ENCODE peak calls at places on chromosomes 5 and 9, in ten cellular contexts. One of them, this sample, is unnamed.

GRCh38 chr5:176690911-176691310 is 43.6 kb downstream of the TSPAN17 start:
- DNase-seq in stimulated activated CD4-positive, alpha-beta T cell treated with anti-CD3 and anti-CD28 coated beads, Interleukin-2, amount 100 ng/mL, for 48 hours: no peak
- DNase-seq in stimulated activated CD8-positive, alpha-beta memory T cell treated with anti-CD3 and anti-CD28 coated beads, Interleukin-7, amount 100 ng/mL, for 48 hours: no peak
- DNase-seq in amniotic stem cell: no peak
- DNase-seq in heart left ventricle: no peak
- DNase-seq in GM23338: no peak
- DNase-seq in fibroblast of the conjunctiva: no peak
- DNase-seq in hypothalamus: no peak
- DNase-seq in DMS79: no peak
- DNase-seq in fibroblast of lung: no peak
- DNase-seq in this sample: no peak

GRCh38 chr5:8184455-8185063 is 315.6 kb downstream of the MTRR start:
- DNase-seq in stimulated activated CD4-positive, alpha-beta T cell treated with anti-CD3 and anti-CD28 coated beads, Interleukin-2, amount 100 ng/mL, for 48 hours: peak
- DNase-seq in stimulated activated CD8-positive, alpha-beta memory T cell treated with anti-CD3 and anti-CD28 coated beads, Interleukin-7, amount 100 ng/mL, for 48 hours: peak
- DNase-seq in amniotic stem cell: no peak
- DNase-seq in heart left ventricle: no peak
- DNase-seq in GM23338: peak
- DNase-seq in fibroblast of the conjunctiva: no peak
- DNase-seq in hypothalamus: no peak
- DNase-seq in DMS79: no peak
- DNase-seq in fibroblast of lung: peak
- DNase-seq in this sample: peak

GRCh38 chr5:154198611-154199230 is 8.2 kb downstream of the GALNT10 start:
- DNase-seq in stimulated activated CD4-positive, alpha-beta T cell treated with anti-CD3 and anti-CD28 coated beads, Interleukin-2, amount 100 ng/mL, for 48 hours: no peak
- DNase-seq in stimulated activated CD8-positive, alpha-beta memory T cell treated with anti-CD3 and anti-CD28 coated beads, Interleukin-7, amount 100 ng/mL, for 48 hours: no peak
- DNase-seq in amniotic stem cell: peak
- DNase-seq in heart left ventricle: no peak
- DNase-seq in GM23338: peak
- DNase-seq in fibroblast of the conjunctiva: no peak
- DNase-seq in hypothalamus: no peak
- DNase-seq in DMS79: no peak
- DNase-seq in fibroblast of lung: peak
- DNase-seq in this sample: no peak

GRCh38 chr5:2262620-2263019 is 379.9 kb upstream of the IRX4 start:
- DNase-seq in stimulated activated CD4-positive, alpha-beta T cell treated with anti-CD3 and anti-CD28 coated beads, Interleukin-2, amount 100 ng/mL, for 48 hours: no peak
- DNase-seq in stimulated activated CD8-positive, alpha-beta memory T cell treated with anti-CD3 and anti-CD28 coated beads, Interleukin-7, amount 100 ng/mL, for 48 hours: no peak
- DNase-seq in amniotic stem cell: no peak
- DNase-seq in heart left ventricle: no peak
- DNase-seq in GM23338: no peak
- DNase-seq in fibroblast of the conjunctiva: no peak
- DNase-seq in hypothalamus: no peak
- DNase-seq in DMS79: no peak
- DNase-seq in fibroblast of lung: no peak
- DNase-seq in this sample: no peak

GRCh38 chr9:83473488-83473971 is 64.7 kb downstream of the FRMD3 start:
- DNase-seq in stimulated activated CD4-positive, alpha-beta T cell treated with anti-CD3 and anti-CD28 coated beads, Interleukin-2, amount 100 ng/mL, for 48 hours: no peak
- DNase-seq in stimulated activated CD8-positive, alpha-beta memory T cell treated with anti-CD3 and anti-CD28 coated beads, Interleukin-7, amount 100 ng/mL, for 48 hours: no peak
- DNase-seq in amniotic stem cell: no peak
- DNase-seq in heart left ventricle: no peak
- DNase-seq in GM23338: no peak
- DNase-seq in fibroblast of the conjunctiva: no peak
- DNase-seq in hypothalamus: no peak
- DNase-seq in DMS79: no peak
- DNase-seq in fibroblast of lung: no peak
- DNase-seq in this sample: no peak

GRCh38 chr5:99045864-99046263 is 117.1 kb upstream of the CHD1 start:
- DNase-seq in stimulated activated CD4-positive, alpha-beta T cell treated with anti-CD3 and anti-CD28 coated beads, Interleukin-2, amount 100 ng/mL, for 48 hours: no peak
- DNase-seq in stimulated activated CD8-positive, alpha-beta memory T cell treated with anti-CD3 and anti-CD28 coated beads, Interleukin-7, amount 100 ng/mL, for 48 hours: no peak
- DNase-seq in amniotic stem cell: no peak
- DNase-seq in heart left ventricle: no peak
- DNase-seq in GM23338: no peak
- DNase-seq in fibroblast of the conjunctiva: no peak
- DNase-seq in hypothalamus: no peak
- DNase-seq in DMS79: no peak
- DNase-seq in fibroblast of lung: peak
- DNase-seq in this sample: no peak

GRCh38 chr5:14901462-14902051 is 30.0 kb upstream of the ANKH start:
- DNase-seq in stimulated activated CD4-positive, alpha-beta T cell treated with anti-CD3 and anti-CD28 coated beads, Interleukin-2, amount 100 ng/mL, for 48 hours: no peak
- DNase-seq in stimulated activated CD8-positive, alpha-beta memory T cell treated with anti-CD3 and anti-CD28 coated beads, Interleukin-7, amount 100 ng/mL, for 48 hours: no peak
- DNase-seq in amniotic stem cell: peak
- DNase-seq in heart left ventricle: no peak
- DNase-seq in GM23338: no peak
- DNase-seq in fibroblast of the conjunctiva: no peak
- DNase-seq in hypothalamus: no peak
- DNase-seq in DMS79: no peak
- DNase-seq in fibroblast of lung: peak
- DNase-seq in this sample: no peak

GRCh38 chr5:156718985-156719384 is 131.1 kb upstream of the PPP1R2B start:
- DNase-seq in stimulated activated CD4-positive, alpha-beta T cell treated with anti-CD3 and anti-CD28 coated beads, Interleukin-2, amount 100 ng/mL, for 48 hours: no peak
- DNase-seq in stimulated activated CD8-positive, alpha-beta memory T cell treated with anti-CD3 and anti-CD28 coated beads, Interleukin-7, amount 100 ng/mL, for 48 hours: no peak
- DNase-seq in amniotic stem cell: no peak
- DNase-seq in heart left ventricle: no peak
- DNase-seq in GM23338: peak
- DNase-seq in fibroblast of the conjunctiva: no peak
- DNase-seq in hypothalamus: no peak
- DNase-seq in DMS79: no peak
- DNase-seq in fibroblast of lung: no peak
- DNase-seq in this sample: no peak

GRCh38 chr5:149632311-149633251 is 51.3 kb downstream of the ARHGEF37 start:
- DNase-seq in stimulated activated CD4-positive, alpha-beta T cell treated with anti-CD3 and anti-CD28 coated beads, Interleukin-2, amount 100 ng/mL, for 48 hours: no peak
- DNase-seq in stimulated activated CD8-positive, alpha-beta memory T cell treated with anti-CD3 and anti-CD28 coated beads, Interleukin-7, amount 100 ng/mL, for 48 hours: no peak
- DNase-seq in amniotic stem cell: no peak
- DNase-seq in heart left ventricle: no peak
- DNase-seq in GM23338: peak
- DNase-seq in fibroblast of the conjunctiva: no peak
- DNase-seq in hypothalamus: no peak
- DNase-seq in DMS79: no peak
- DNase-seq in fibroblast of lung: peak
- DNase-seq in this sample: no peak

GRCh38 chr9:68715181-68715456 is 10.1 kb downstream of the PIP5K1B start:
- DNase-seq in stimulated activated CD4-positive, alpha-beta T cell treated with anti-CD3 and anti-CD28 coated beads, Interleukin-2, amount 100 ng/mL, for 48 hours: no peak
- DNase-seq in stimulated activated CD8-positive, alpha-beta memory T cell treated with anti-CD3 and anti-CD28 coated beads, Interleukin-7, amount 100 ng/mL, for 48 hours: no peak
- DNase-seq in amniotic stem cell: no peak
- DNase-seq in heart left ventricle: no peak
- DNase-seq in GM23338: no peak
- DNase-seq in fibroblast of the conjunctiva: no peak
- DNase-seq in hypothalamus: no peak
- DNase-seq in DMS79: no peak
- DNase-seq in fibroblast of lung: no peak
- DNase-seq in this sample: no peak

GRCh38 chr9:93594041-93594756 is 17.8 kb downstream of the PHF2 start:
- DNase-seq in stimulated activated CD4-positive, alpha-beta T cell treated with anti-CD3 and anti-CD28 coated beads, Interleukin-2, amount 100 ng/mL, for 48 hours: no peak
- DNase-seq in stimulated activated CD8-positive, alpha-beta memory T cell treated with anti-CD3 and anti-CD28 coated beads, Interleukin-7, amount 100 ng/mL, for 48 hours: no peak
- DNase-seq in amniotic stem cell: no peak
- DNase-seq in heart left ventricle: no peak
- DNase-seq in GM23338: peak
- DNase-seq in fibroblast of the conjunctiva: no peak
- DNase-seq in hypothalamus: no peak
- DNase-seq in DMS79: no peak
- DNase-seq in fibroblast of lung: no peak
- DNase-seq in this sample: peak

GRCh38 chr5:133051117-133051546 is 681 bp upstream of the HSPA4 start:
- DNase-seq in stimulated activated CD4-positive, alpha-beta T cell treated with anti-CD3 and anti-CD28 coated beads, Interleukin-2, amount 100 ng/mL, for 48 hours: peak
- DNase-seq in stimulated activated CD8-positive, alpha-beta memory T cell treated with anti-CD3 and anti-CD28 coated beads, Interleukin-7, amount 100 ng/mL, for 48 hours: peak
- DNase-seq in amniotic stem cell: no peak
- DNase-seq in heart left ventricle: no peak
- DNase-seq in GM23338: no peak
- DNase-seq in fibroblast of the conjunctiva: no peak
- DNase-seq in hypothalamus: no peak
- DNase-seq in DMS79: no peak
- DNase-seq in fibroblast of lung: no peak
- DNase-seq in this sample: no peak

GRCh38 chr5:56212127-56212879 is 20.8 kb downstream of the ANKRD55 start:
- DNase-seq in stimulated activated CD4-positive, alpha-beta T cell treated with anti-CD3 and anti-CD28 coated beads, Interleukin-2, amount 100 ng/mL, for 48 hours: no peak
- DNase-seq in stimulated activated CD8-positive, alpha-beta memory T cell treated with anti-CD3 and anti-CD28 coated beads, Interleukin-7, amount 100 ng/mL, for 48 hours: no peak
- DNase-seq in amniotic stem cell: no peak
- DNase-seq in heart left ventricle: no peak
- DNase-seq in GM23338: no peak
- DNase-seq in fibroblast of the conjunctiva: no peak
- DNase-seq in hypothalamus: no peak
- DNase-seq in DMS79: no peak
- DNase-seq in fibroblast of lung: peak
- DNase-seq in this sample: no peak

GRCh38 chr5:95738834-95739233 is 7.7 kb downstream of the RHOBTB3 start:
- DNase-seq in stimulated activated CD4-positive, alpha-beta T cell treated with anti-CD3 and anti-CD28 coated beads, Interleukin-2, amount 100 ng/mL, for 48 hours: no peak
- DNase-seq in stimulated activated CD8-positive, alpha-beta memory T cell treated with anti-CD3 and anti-CD28 coated beads, Interleukin-7, amount 100 ng/mL, for 48 hours: no peak
- DNase-seq in amniotic stem cell: no peak
- DNase-seq in heart left ventricle: no peak
- DNase-seq in GM23338: no peak
- DNase-seq in fibroblast of the conjunctiva: no peak
- DNase-seq in hypothalamus: no peak
- DNase-seq in DMS79: no peak
- DNase-seq in fibroblast of lung: no peak
- DNase-seq in this sample: no peak

GRCh38 chr5:118968925-118969375 is 19.4 kb downstream of the DTWD2 start:
- DNase-seq in stimulated activated CD4-positive, alpha-beta T cell treated with anti-CD3 and anti-CD28 coated beads, Interleukin-2, amount 100 ng/mL, for 48 hours: no peak
- DNase-seq in stimulated activated CD8-positive, alpha-beta memory T cell treated with anti-CD3 and anti-CD28 coated beads, Interleukin-7, amount 100 ng/mL, for 48 hours: no peak
- DNase-seq in amniotic stem cell: no peak
- DNase-seq in heart left ventricle: peak
- DNase-seq in GM23338: no peak
- DNase-seq in fibroblast of the conjunctiva: no peak
- DNase-seq in hypothalamus: no peak
- DNase-seq in DMS79: no peak
- DNase-seq in fibroblast of lung: peak
- DNase-seq in this sample: no peak

GRCh38 chr9:35756275-35756742 is 2.2 kb upstream of the MSMP start:
- DNase-seq in stimulated activated CD4-positive, alpha-beta T cell treated with anti-CD3 and anti-CD28 coated beads, Interleukin-2, amount 100 ng/mL, for 48 hours: peak
- DNase-seq in stimulated activated CD8-positive, alpha-beta memory T cell treated with anti-CD3 and anti-CD28 coated beads, Interleukin-7, amount 100 ng/mL, for 48 hours: peak
- DNase-seq in amniotic stem cell: no peak
- DNase-seq in heart left ventricle: peak
- DNase-seq in GM23338: peak
- DNase-seq in fibroblast of the conjunctiva: no peak
- DNase-seq in hypothalamus: no peak
- DNase-seq in DMS79: no peak
- DNase-seq in fibroblast of lung: peak
- DNase-seq in this sample: no peak

GRCh38 chr9:117671468-117671867 is 32.7 kb upstream of the TLR4 start:
- DNase-seq in stimulated activated CD4-positive, alpha-beta T cell treated with anti-CD3 and anti-CD28 coated beads, Interleukin-2, amount 100 ng/mL, for 48 hours: no peak
- DNase-seq in stimulated activated CD8-positive, alpha-beta memory T cell treated with anti-CD3 and anti-CD28 coated beads, Interleukin-7, amount 100 ng/mL, for 48 hours: no peak
- DNase-seq in amniotic stem cell: no peak
- DNase-seq in heart left ventricle: no peak
- DNase-seq in GM23338: no peak
- DNase-seq in fibroblast of the conjunctiva: no peak
- DNase-seq in hypothalamus: no peak
- DNase-seq in DMS79: no peak
- DNase-seq in fibroblast of lung: no peak
- DNase-seq in this sample: no peak

GRCh38 chr5:126847318-126848221 is 70.6 kb downstream of the LMNB1 start:
- DNase-seq in stimulated activated CD4-positive, alpha-beta T cell treated with anti-CD3 and anti-CD28 coated beads, Interleukin-2, amount 100 ng/mL, for 48 hours: no peak
- DNase-seq in stimulated activated CD8-positive, alpha-beta memory T cell treated with anti-CD3 and anti-CD28 coated beads, Interleukin-7, amount 100 ng/mL, for 48 hours: no peak
- DNase-seq in amniotic stem cell: no peak
- DNase-seq in heart left ventricle: no peak
- DNase-seq in GM23338: no peak
- DNase-seq in fibroblast of the conjunctiva: no peak
- DNase-seq in hypothalamus: no peak
- DNase-seq in DMS79: no peak
- DNase-seq in fibroblast of lung: no peak
- DNase-seq in this sample: no peak

GRCh38 chr5:151685749-151686672 is 704 bp downstream of the SPARC start:
- DNase-seq in stimulated activated CD4-positive, alpha-beta T cell treated with anti-CD3 and anti-CD28 coated beads, Interleukin-2, amount 100 ng/mL, for 48 hours: no peak
- DNase-seq in stimulated activated CD8-positive, alpha-beta memory T cell treated with anti-CD3 and anti-CD28 coated beads, Interleukin-7, amount 100 ng/mL, for 48 hours: no peak
- DNase-seq in amniotic stem cell: no peak
- DNase-seq in heart left ventricle: no peak
- DNase-seq in GM23338: peak
- DNase-seq in fibroblast of the conjunctiva: no peak
- DNase-seq in hypothalamus: no peak
- DNase-seq in DMS79: no peak
- DNase-seq in fibroblast of lung: peak
- DNase-seq in this sample: no peak

GRCh38 chr5:129387944-129388343 is 72.2 kb upstream of the ADAMTS19 start:
- DNase-seq in stimulated activated CD4-positive, alpha-beta T cell treated with anti-CD3 and anti-CD28 coated beads, Interleukin-2, amount 100 ng/mL, for 48 hours: no peak
- DNase-seq in stimulated activated CD8-positive, alpha-beta memory T cell treated with anti-CD3 and anti-CD28 coated beads, Interleukin-7, amount 100 ng/mL, for 48 hours: no peak
- DNase-seq in amniotic stem cell: no peak
- DNase-seq in heart left ventricle: no peak
- DNase-seq in GM23338: no peak
- DNase-seq in fibroblast of the conjunctiva: no peak
- DNase-seq in hypothalamus: no peak
- DNase-seq in DMS79: no peak
- DNase-seq in fibroblast of lung: no peak
- DNase-seq in this sample: no peak

GRCh38 chr9:95494022-95494415 is 22.8 kb downstream of the PTCH1 start:
- DNase-seq in stimulated activated CD4-positive, alpha-beta T cell treated with anti-CD3 and anti-CD28 coated beads, Interleukin-2, amount 100 ng/mL, for 48 hours: no peak
- DNase-seq in stimulated activated CD8-positive, alpha-beta memory T cell treated with anti-CD3 and anti-CD28 coated beads, Interleukin-7, amount 100 ng/mL, for 48 hours: peak
- DNase-seq in amniotic stem cell: no peak
- DNase-seq in heart left ventricle: no peak
- DNase-seq in GM23338: no peak
- DNase-seq in fibroblast of the conjunctiva: no peak
- DNase-seq in hypothalamus: peak
- DNase-seq in DMS79: peak
- DNase-seq in fibroblast of lung: no peak
- DNase-seq in this sample: no peak

GRCh38 chr5:132094393-132095076 is 20.9 kb downstream of the CSF2 start:
- DNase-seq in stimulated activated CD4-positive, alpha-beta T cell treated with anti-CD3 and anti-CD28 coated beads, Interleukin-2, amount 100 ng/mL, for 48 hours: no peak
- DNase-seq in stimulated activated CD8-positive, alpha-beta memory T cell treated with anti-CD3 and anti-CD28 coated beads, Interleukin-7, amount 100 ng/mL, for 48 hours: no peak
- DNase-seq in amniotic stem cell: peak
- DNase-seq in heart left ventricle: no peak
- DNase-seq in GM23338: no peak
- DNase-seq in fibroblast of the conjunctiva: peak
- DNase-seq in hypothalamus: no peak
- DNase-seq in DMS79: no peak
- DNase-seq in fibroblast of lung: peak
- DNase-seq in this sample: no peak

GRCh38 chr9:70013598-70014196 is 30.0 kb upstream of the MAMDC2 start:
- DNase-seq in stimulated activated CD4-positive, alpha-beta T cell treated with anti-CD3 and anti-CD28 coated beads, Interleukin-2, amount 100 ng/mL, for 48 hours: no peak
- DNase-seq in stimulated activated CD8-positive, alpha-beta memory T cell treated with anti-CD3 and anti-CD28 coated beads, Interleukin-7, amount 100 ng/mL, for 48 hours: no peak
- DNase-seq in amniotic stem cell: no peak
- DNase-seq in heart left ventricle: no peak
- DNase-seq in GM23338: peak
- DNase-seq in fibroblast of the conjunctiva: peak
- DNase-seq in hypothalamus: no peak
- DNase-seq in DMS79: peak
- DNase-seq in fibroblast of lung: peak
- DNase-seq in this sample: no peak

GRCh38 chr5:29379619-29380018 is 1813.9 kb upstream of the CDH6 start:
- DNase-seq in stimulated activated CD4-positive, alpha-beta T cell treated with anti-CD3 and anti-CD28 coated beads, Interleukin-2, amount 100 ng/mL, for 48 hours: no peak
- DNase-seq in stimulated activated CD8-positive, alpha-beta memory T cell treated with anti-CD3 and anti-CD28 coated beads, Interleukin-7, amount 100 ng/mL, for 48 hours: no peak
- DNase-seq in amniotic stem cell: no peak
- DNase-seq in heart left ventricle: no peak
- DNase-seq in GM23338: no peak
- DNase-seq in fibroblast of the conjunctiva: no peak
- DNase-seq in hypothalamus: no peak
- DNase-seq in DMS79: no peak
- DNase-seq in fibroblast of lung: no peak
- DNase-seq in this sample: no peak

GRCh38 chr9:22446950-22447606 is 454 bp downstream of the DMRTA1 start:
- DNase-seq in stimulated activated CD4-positive, alpha-beta T cell treated with anti-CD3 and anti-CD28 coated beads, Interleukin-2, amount 100 ng/mL, for 48 hours: peak
- DNase-seq in stimulated activated CD8-positive, alpha-beta memory T cell treated with anti-CD3 and anti-CD28 coated beads, Interleukin-7, amount 100 ng/mL, for 48 hours: no peak
- DNase-seq in amniotic stem cell: no peak
- DNase-seq in heart left ventricle: peak
- DNase-seq in GM23338: peak
- DNase-seq in fibroblast of the conjunctiva: no peak
- DNase-seq in hypothalamus: peak
- DNase-seq in DMS79: peak
- DNase-seq in fibroblast of lung: peak
- DNase-seq in this sample: peak

GRCh38 chr9:9498147-9498546 is 1114.7 kb downstream of the PTPRD start:
- DNase-seq in stimulated activated CD4-positive, alpha-beta T cell treated with anti-CD3 and anti-CD28 coated beads, Interleukin-2, amount 100 ng/mL, for 48 hours: no peak
- DNase-seq in stimulated activated CD8-positive, alpha-beta memory T cell treated with anti-CD3 and anti-CD28 coated beads, Interleukin-7, amount 100 ng/mL, for 48 hours: no peak
- DNase-seq in amniotic stem cell: no peak
- DNase-seq in heart left ventricle: no peak
- DNase-seq in GM23338: no peak
- DNase-seq in fibroblast of the conjunctiva: no peak
- DNase-seq in hypothalamus: no peak
- DNase-seq in DMS79: no peak
- DNase-seq in fibroblast of lung: no peak
- DNase-seq in this sample: no peak

GRCh38 chr9:12993432-12993831 is 218.6 kb downstream of the LURAP1L start:
- DNase-seq in stimulated activated CD4-positive, alpha-beta T cell treated with anti-CD3 and anti-CD28 coated beads, Interleukin-2, amount 100 ng/mL, for 48 hours: no peak
- DNase-seq in stimulated activated CD8-positive, alpha-beta memory T cell treated with anti-CD3 and anti-CD28 coated beads, Interleukin-7, amount 100 ng/mL, for 48 hours: no peak
- DNase-seq in amniotic stem cell: no peak
- DNase-seq in heart left ventricle: no peak
- DNase-seq in GM23338: no peak
- DNase-seq in fibroblast of the conjunctiva: peak
- DNase-seq in hypothalamus: no peak
- DNase-seq in DMS79: no peak
- DNase-seq in fibroblast of lung: peak
- DNase-seq in this sample: no peak

GRCh38 chr9:38106488-38106887 is 37.5 kb upstream of the SHB start:
- DNase-seq in stimulated activated CD4-positive, alpha-beta T cell treated with anti-CD3 and anti-CD28 coated beads, Interleukin-2, amount 100 ng/mL, for 48 hours: no peak
- DNase-seq in stimulated activated CD8-positive, alpha-beta memory T cell treated with anti-CD3 and anti-CD28 coated beads, Interleukin-7, amount 100 ng/mL, for 48 hours: no peak
- DNase-seq in amniotic stem cell: no peak
- DNase-seq in heart left ventricle: no peak
- DNase-seq in GM23338: no peak
- DNase-seq in fibroblast of the conjunctiva: no peak
- DNase-seq in hypothalamus: no peak
- DNase-seq in DMS79: no peak
- DNase-seq in fibroblast of lung: no peak
- DNase-seq in this sample: no peak